ENCODE peak calls at places on chromosome 5, in seven cellular contexts. V, D, G, H, M, C and O are unnamed samples.

GRCh38 chr5:115033861-115034260 is 135.8 kb downstream of the TRIM36 start:
- DNase-seq in D (no peak), V (no peak), M (peak; percentile 27), G (no peak), C (no peak), H (no peak), O (no peak)

GRCh38 chr5:1437452-1437851 is 7.8 kb downstream of the SLC6A3 start:
- DNase-seq in V (peak; percentile 4), C (no peak), M (peak; percentile 41), G (peak; percentile 56), H (no peak), D (no peak), O (no peak)

GRCh38 chr5:173778784-173779304 is 109.3 kb upstream of the CPEB4 start:
- DNase-seq in H (peak; percentile 4), G (no peak), D (no peak), C (no peak), M (peak; percentile 73), V (no peak), O (no peak)

GRCh38 chr5:180366303-180366702 is 13.2 kb upstream of the GFPT2 start:
- DNase-seq in C (no peak), H (no peak), D (no peak), V (no peak), G (no peak), M (no peak), O (peak; percentile 52)

GRCh38 chr5:172870261-172870806 is 36.3 kb downstream of the ERGIC1 start:
- DNase-seq in M (peak; percentile 82), H (no peak), G (peak; percentile 86), C (no peak), V (no peak), D (no peak), O (peak; percentile 49)

GRCh38 chr5:180646963-180647305 is 2.5 kb downstream of the FLT4 start:
- DNase-seq in M (no peak), G (no peak), H (no peak), D (peak; percentile 5), C (no peak), V (no peak), O (no peak)

GRCh38 chr5:91528831-91529230 is 145.7 kb upstream of the ARRDC3 start:
- DNase-seq in M (no peak), C (no peak), V (no peak), D (no peak), G (no peak), H (no peak), O (no peak)

GRCh38 chr5:151313357-151313756 is 9.8 kb upstream of the SLC36A3 start:
- DNase-seq in C (no peak), V (no peak), H (no peak), M (no peak), D (no peak), G (no peak), O (no peak)

GRCh38 chr5:39461007-39461682 is 36.4 kb upstream of the DAB2 start:
- DNase-seq in G (no peak), D (no peak), H (no peak), V (no peak), C (peak; percentile 4), M (no peak), O (no peak)

GRCh38 chr5:111151998-111152397 is 59.9 kb downstream of the WDR36 start:
- DNase-seq in D (no peak), M (no peak), H (no peak), G (no peak), V (no peak), C (no peak), O (no peak)

GRCh38 chr5:106172681-106173532 is 1497.8 kb downstream of the EFNA5 start:
- DNase-seq in G (peak; percentile 25), M (no peak), C (no peak), D (no peak), V (no peak), H (no peak), O (no peak)

GRCh38 chr5:126527892-126528291 is 67.1 kb downstream of the ALDH7A1 start:
- DNase-seq in D (no peak), M (no peak), G (no peak), H (peak; percentile 79), V (no peak), C (no peak), O (no peak)

GRCh38 chr5:98750693-98751092 is 22.8 kb upstream of the RGMB start:
- DNase-seq in C (peak; percentile 15), V (no peak), G (peak; percentile 52), D (no peak), H (no peak), M (peak; percentile 37), O (no peak)

GRCh38 chr5:139767960-139768359 is 27.6 kb upstream of the PSD2 start:
- DNase-seq in M (no peak), G (no peak), H (no peak), C (no peak), V (no peak), D (peak; percentile 34), O (no peak)

GRCh38 chr5:62720036-62720441 is 141.4 kb downstream of the LRRC70 start:
- DNase-seq in V (peak; percentile 31), C (peak; percentile 24), H (peak; percentile 11), G (peak; percentile 41), D (no peak), M (peak; percentile 36), O (no peak)

DNA sequence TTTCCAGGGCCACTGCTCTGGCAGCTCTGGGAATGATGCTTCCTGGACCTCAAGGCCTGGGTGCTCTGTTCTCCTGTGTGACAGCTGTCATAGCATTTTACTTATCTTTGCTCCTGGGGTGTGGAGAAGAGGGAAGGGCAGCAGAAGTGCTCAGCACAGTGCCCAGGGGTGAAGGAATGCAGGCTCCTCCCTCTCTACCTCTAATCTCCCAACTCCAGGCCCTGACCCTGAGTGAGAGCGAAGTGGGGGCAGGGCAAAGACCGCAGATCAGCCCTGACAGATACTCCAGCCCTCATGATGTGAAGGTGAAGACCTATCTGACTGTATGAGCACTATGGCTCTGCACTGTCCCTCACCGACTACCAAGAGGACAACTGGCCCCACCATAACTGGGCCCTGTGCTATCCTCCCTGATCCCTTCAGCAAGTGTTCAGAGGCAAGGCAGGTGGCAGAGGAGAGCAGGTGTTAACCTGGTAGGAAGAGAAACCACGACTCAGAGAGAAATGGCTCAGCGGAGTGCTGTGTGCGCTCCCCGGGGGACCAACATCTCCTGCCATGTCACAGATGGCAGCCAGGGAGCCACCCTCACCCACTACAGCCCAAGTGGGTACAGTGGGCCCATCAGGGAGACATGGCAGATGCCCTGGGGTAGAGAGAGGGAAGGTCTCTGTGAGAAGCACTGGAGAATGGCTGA is 16.8 kb downstream of the ACSL6 start:
- DNase-seq in G (no peak), M (no peak), D (no peak), C (no peak), H (no peak), V (no peak), O (no peak)
- H3K9me3 ChIP-seq in G (no peaks in the 10 kb centered on the region), M (no peaks in the 10 kb centered on the region), D (no peaks in the 10 kb centered on the region), C (no peaks in the 10 kb centered on the region), H (no peaks in the 10 kb centered on the region), V (no peaks in the 10 kb centered on the region), O (no peaks in the 10 kb centered on the region)

GRCh38 chr5:134224905-134225779 is 731 bp downstream of the PPP2CA start:
- DNase-seq in G (peak; percentile 62), C (peak; percentile 80), M (peak; percentile 61), V (no peak), D (peak; percentile 50), H (no peak), O (peak; percentile 74)
- TF ChIP-seq CTCF in G (peak; percentile 16), C (peak; percentile 28), M (no peak), V (no peak), D (peak; percentile 24), H (no peak), O (no peak)

DNA sequence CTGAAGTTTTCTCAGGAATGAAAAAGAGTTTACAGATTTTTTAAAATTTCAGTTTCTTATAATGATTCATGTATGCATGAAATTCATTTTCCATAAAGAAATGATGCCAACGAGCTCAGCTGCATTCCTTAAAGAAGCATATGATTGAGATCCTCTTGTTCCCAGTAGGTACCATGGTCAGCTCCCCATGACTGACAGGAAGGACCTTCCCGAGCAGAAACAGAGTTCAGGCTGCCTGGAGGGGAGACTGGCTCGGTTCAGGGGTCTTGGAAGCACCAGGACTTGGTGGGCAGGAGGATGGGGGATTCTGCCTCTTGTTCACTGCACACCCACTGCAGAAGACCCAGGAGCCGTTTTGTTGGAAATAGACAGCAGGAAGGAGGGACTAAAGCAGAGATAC is 447.7 kb downstream of the MTRR start:
- DNase-seq in V (no peak), H (no peak), M (no peak), C (no peak), G (no peak), D (no peak), O (no peak)
- H3K9me3 ChIP-seq in V (peaks cover 24% of the 10 kb centered on the region), H (no peaks in the 10 kb centered on the region), M (no peaks in the 10 kb centered on the region), C (no peaks in the 10 kb centered on the region), G (no peaks in the 10 kb centered on the region), D (peaks cover 15% of the 10 kb centered on the region), O (peaks cover 3% of the 10 kb centered on the region)

GRCh38 chr5:104347119-104347708 is 784.6 kb upstream of the NUDT12 start:
- DNase-seq in D (no peak), V (peak; percentile 6), H (no peak), M (peak; percentile 39), G (peak; percentile 66), C (no peak), O (no peak)
- TF ChIP-seq CTCF in D (no peak), V (no peak), H (peak; percentile 41), M (peak; percentile 29), G (peak; percentile 35), C (peak; percentile 55), O (peak; percentile 20)